ENCODE peak calls at places on chromosomes 16 and 17, in eight cellular contexts. V is K562, U is heart left ventricle, N is stomach, J is prostate gland, G is body of pancreas, B is uterus, F is upper lobe of left lung. K is an unnamed sample. For H3K36me3 and H3K4me1, the result is how much of the 10 kb centered on the place peaks cover.

GRCh38 chr16:12837344-12837743 is 33.7 kb upstream of the CPPED1 start:
- DNase-seq in V (no peak), U (no peak), N (no peak), J (no peak), G (no peak), B (no peak), F (no peak), K (no peak)

GRCh38 chr17:56230660-56231059 is 77.4 kb downstream of the ANKFN1 start:
- DNase-seq in V (no peak), U (no peak), N (no peak), J (no peak), G (no peak), B (no peak), F (no peak), K (no peak)

GRCh38 chr16:20874088-20874581 is 26.0 kb downstream of the DCUN1D3 start:
- DNase-seq in V (no peak), U (no peak), N (no peak), J (no peak), G (no peak), B (no peak), F (no peak), K (no peak)

GRCh38 chr16:67847064-67847861 is at the start of gene CENPT:
- DNase-seq in V (peak), U (no peak), N (peak), J (peak), G (peak), B (no peak), F (peak), K (no peak)

GRCh38 chr16:817001-817906 is 16.7 kb upstream of the GNG13 start:
- DNase-seq in V (no peak), U (no peak), N (no peak), J (no peak), G (no peak), B (no peak), F (peak), K (no peak)

GRCh38 chr17:29837531-29837930 is 92.5 kb downstream of the SSH2 start:
- DNase-seq in V (no peak), U (no peak), N (peak), J (no peak), G (no peak), B (no peak), F (peak), K (no peak)

GRCh38 chr16:28067604-28068382 is 4.3 kb upstream of the GSG1L start:
- DNase-seq in V (no peak), U (no peak), N (no peak), J (no peak), G (no peak), B (no peak), F (no peak), K (no peak)

GRCh38 chr16:89863741-89864391 is 9.5 kb upstream of the TCF25 start:
- DNase-seq in V (no peak), U (peak), N (no peak), J (no peak), G (no peak), B (no peak), F (no peak), K (no peak)

GRCh38 chr16:27532088-27532810 is 17.5 kb downstream of the GTF3C1 start:
- DNase-seq in V (no peak), U (no peak), N (no peak), J (no peak), G (no peak), B (no peak), F (no peak), K (no peak)

GRCh38 chr17:75047398-75048098 is 523 bp downstream of the KCTD2 start:
- DNase-seq in V (no peak), U (peak), N (no peak), J (no peak), G (peak), B (peak), F (peak), K (peak)

GRCh38 chr16:16083421-16084156 is 134.2 kb downstream of the ABCC1 start:
- DNase-seq in V (peak), U (no peak), N (no peak), J (no peak), G (no peak), B (no peak), F (no peak), K (no peak)

GRCh38 chr17:18857864-18858566 is at the start of gene PRPSAP2:
- DNase-seq in V (peak), U (peak), N (peak), J (peak), G (peak), B (peak), F (peak), K (peak)
- TF ChIP-seq POLR2A in V (peak), U (no peak), N (no peak), J (peak), G (peak), B (peak), F (no peak), K (no peak)

DNA sequence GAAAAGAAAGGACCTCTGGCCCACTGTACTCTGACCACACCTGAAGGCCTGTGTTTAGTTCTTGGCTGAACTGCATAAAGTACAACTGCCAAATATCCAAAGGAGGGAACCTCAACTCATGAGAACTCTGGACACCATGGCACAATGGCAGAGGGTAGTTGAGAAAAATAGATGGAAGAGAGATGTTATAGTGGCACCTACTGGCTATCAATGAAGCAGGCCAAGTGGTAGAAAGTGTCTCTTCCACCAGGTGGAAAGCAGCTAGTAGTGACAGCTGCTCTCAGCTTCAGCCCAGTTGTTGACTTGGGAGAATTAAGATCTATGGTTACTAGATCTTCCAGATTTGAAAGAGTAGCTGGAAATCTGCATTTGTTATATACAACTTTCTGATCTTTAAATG is 3.2 kb downstream of the MED31 start:
- DNase-seq in V (no peak), U (no peak), N (no peak), J (no peak), G (no peak), B (no peak), F (no peak), K (no peak)
- H3K36me3 ChIP-seq in V (half or more), U (half or more), N (half or more), J (under half), G (under half), B (under half), F (under half), K (under half)

GRCh38 chr16:74030000-74030399 is 266.6 kb upstream of the PSMD7 start:
- DNase-seq in V (no peak), U (no peak), N (no peak), J (no peak), G (no peak), B (no peak), F (no peak), K (no peak)

GRCh38 chr16:74035816-74036215 is 260.8 kb upstream of the PSMD7 start:
- DNase-seq in V (peak), U (no peak), N (no peak), J (no peak), G (no peak), B (no peak), F (no peak), K (no peak)

GRCh38 chr16:74029122-74029805 is 267.4 kb upstream of the PSMD7 start:
- DNase-seq in V (no peak), U (no peak), N (no peak), J (no peak), G (no peak), B (no peak), F (no peak), K (no peak)

GRCh38 chr16:74031551-74031950 is 265.1 kb upstream of the PSMD7 start:
- DNase-seq in V (no peak), U (no peak), N (no peak), J (no peak), G (no peak), B (no peak), F (no peak), K (no peak)

DNA sequence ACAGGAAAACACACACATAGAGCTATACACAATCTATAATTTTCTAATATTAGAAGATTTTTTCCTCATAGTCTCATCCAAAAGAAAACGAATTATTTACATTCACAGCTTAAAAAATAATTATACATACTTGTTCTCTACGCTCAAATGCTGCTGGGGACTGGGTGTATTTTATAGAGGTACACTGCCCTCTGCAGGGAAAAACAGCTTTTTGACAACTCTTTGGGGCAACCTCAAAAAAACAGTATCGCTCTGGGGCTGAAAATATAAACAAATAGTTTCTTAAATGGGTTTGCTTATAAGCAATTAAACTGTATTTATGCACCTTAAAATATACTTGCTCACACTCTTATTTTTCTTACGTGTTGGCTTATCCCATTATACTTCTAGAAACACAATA is 261.8 kb upstream of the PSMD7 start:
- DNase-seq in V (peak), U (no peak), N (no peak), J (no peak), G (no peak), B (no peak), F (no peak), K (no peak)
- H3K4me1 ChIP-seq in V (under half), U (under half), N (under half), J (under half), G (under half), B (under half), F (under half), K (under half)

GRCh38 chr16:77191259-77191969 is 424 bp downstream of the MON1B start:
- DNase-seq in V (peak), U (no peak), N (no peak), J (no peak), G (no peak), B (peak), F (peak), K (no peak)
- TF ChIP-seq POLR2A in V (no peak), U (no peak), N (no peak), J (no peak), G (no peak), B (no peak), F (no peak), K (no peak)

DNA sequence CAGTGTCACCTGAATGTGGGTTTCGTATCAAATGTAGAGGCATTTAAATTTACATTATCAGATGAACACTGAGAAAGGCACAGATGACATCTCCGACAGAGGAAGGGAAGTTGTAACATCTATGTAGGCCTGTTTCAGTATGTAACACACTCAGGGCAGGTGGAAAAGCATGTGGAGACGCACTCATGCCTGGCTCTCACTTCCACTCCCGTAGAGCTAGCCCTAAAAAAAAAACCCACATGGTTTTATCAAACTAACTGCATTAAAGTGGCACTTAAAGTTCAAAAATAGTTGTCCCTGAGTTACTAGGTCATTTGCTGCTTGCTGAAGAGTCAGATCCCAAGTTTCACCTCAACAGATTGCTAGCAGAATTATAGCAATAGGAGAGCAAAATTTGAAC is 6.1 kb upstream of the ANKFY1 start:
- DNase-seq in V (no peak), U (no peak), N (no peak), J (no peak), G (no peak), B (no peak), F (no peak), K (no peak)
- H3K36me3 ChIP-seq in V (under half), U (under half), N (under half), J (under half), G (under half), B (under half), F (under half), K (under half)

DNA sequence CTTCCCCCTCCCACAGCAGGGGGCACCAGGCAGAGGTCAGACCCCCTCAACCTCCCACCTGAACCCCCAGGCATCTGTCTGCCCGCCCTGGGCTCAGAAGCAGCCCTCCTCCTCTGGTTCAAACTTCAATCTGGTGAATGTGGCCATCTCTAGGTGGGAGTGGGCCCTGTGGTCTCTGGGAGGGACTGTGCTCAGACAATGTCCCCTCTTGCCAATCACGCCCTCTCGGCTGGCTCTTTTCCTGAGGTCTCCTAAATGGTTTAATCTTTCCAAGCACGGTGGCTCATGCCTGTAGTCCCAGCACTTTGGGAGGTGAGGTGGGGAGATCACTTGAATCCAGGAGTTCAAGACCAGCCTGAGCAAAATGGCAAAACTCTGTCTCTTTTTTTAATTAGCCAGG is 15.2 kb downstream of the LITAF start:
- DNase-seq in V (no peak), U (no peak), N (no peak), J (no peak), G (no peak), B (no peak), F (no peak), K (no peak)
- H3K4me1 ChIP-seq in V (under half), U (under half), N (under half), J (under half), G (under half), B (under half), F (under half), K (under half)

GRCh38 chr17:5584383-5584951 is at the start of gene NLRP1:
- DNase-seq in V (peak), U (peak), N (peak), J (peak), G (peak), B (peak), F (peak), K (peak)
- TF ChIP-seq POLR2A in V (no peak), U (peak), N (no peak), J (peak), G (peak), B (no peak), F (no peak), K (peak)

GRCh38 chr17:7250655-7251329 is 742 bp downstream of the CTDNEP1 start:
- DNase-seq in V (no peak), U (no peak), N (no peak), J (no peak), G (no peak), B (no peak), F (no peak), K (no peak)

GRCh38 chr17:7251330-7252175 is at the start of gene CTDNEP1:
- DNase-seq in V (peak), U (peak), N (peak), J (peak), G (peak), B (peak), F (peak), K (peak)

GRCh38 chr17:7249219-7249618 is 2.3 kb downstream of the CTDNEP1 start:
- DNase-seq in V (no peak), U (no peak), N (no peak), J (no peak), G (no peak), B (no peak), F (no peak), K (no peak)

GRCh38 chr17:7248811-7249210 is 2.7 kb downstream of the CTDNEP1 start:
- DNase-seq in V (no peak), U (no peak), N (no peak), J (no peak), G (no peak), B (no peak), F (no peak), K (no peak)

GRCh38 chr17:7249830-7250229 is 1.7 kb downstream of the CTDNEP1 start:
- DNase-seq in V (no peak), U (no peak), N (no peak), J (no peak), G (no peak), B (no peak), F (no peak), K (no peak)
- H3K36me3 ChIP-seq in V (under half), U (under half), N (under half), J (under half), G (under half), B (under half), F (under half), K (under half)

GRCh38 chr17:47208744-47209488 is at the start of gene MYL4:
- DNase-seq in V (peak), U (no peak), N (no peak), J (no peak), G (no peak), B (no peak), F (no peak), K (no peak)

GRCh38 chr17:47212458-47212857 is 3.3 kb downstream of the MYL4 start:
- DNase-seq in V (no peak), U (no peak), N (no peak), J (no peak), G (no peak), B (no peak), F (no peak), K (peak)

GRCh38 chr17:47209499-47209898 is 351 bp downstream of the MYL4 start:
- DNase-seq in V (peak), U (no peak), N (no peak), J (no peak), G (no peak), B (no peak), F (no peak), K (no peak)

GRCh38 chr17:47207143-47208067 is 1.7 kb upstream of the MYL4 start:
- DNase-seq in V (no peak), U (no peak), N (no peak), J (no peak), G (no peak), B (no peak), F (no peak), K (no peak)

DNA sequence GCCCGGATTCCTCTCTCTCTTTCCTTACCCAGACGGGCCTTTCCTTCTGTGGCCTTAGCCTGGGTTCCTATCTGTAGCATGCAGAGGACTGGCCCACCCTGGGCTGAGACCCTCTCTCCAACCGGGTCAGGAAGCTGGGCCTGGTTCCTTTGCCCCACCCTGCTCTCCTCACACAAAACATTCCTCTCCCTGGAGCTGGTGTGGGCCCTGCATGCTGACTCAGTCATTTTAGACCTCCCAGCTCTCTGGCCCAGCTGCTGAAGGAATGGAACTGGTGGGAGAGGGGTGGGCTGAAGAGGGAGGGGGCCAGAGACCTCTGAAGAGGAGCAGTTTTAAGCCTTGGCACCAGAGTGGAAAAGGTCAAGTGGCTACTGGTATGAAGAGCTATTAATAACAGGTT is 957 bp downstream of the MYL4 start:
- DNase-seq in V (peak), U (no peak), N (no peak), J (no peak), G (no peak), B (no peak), F (no peak), K (no peak)
- H3K4me1 ChIP-seq in V (under half), U (under half), N (under half), J (under half), G (under half), B (under half), F (under half), K (under half)

K was measured in suprapubic skin.